ENCODE peak calls at places on chromosomes 5 and 9, in seven cellular contexts. X, Y, N, M, K, G and A are unnamed samples.

GRCh38 chr9:129145841-129146292 is 32.2 kb downstream of the IER5L start:
- DNase-seq in X (no peak), Y (no peak), N (peak; percentile 71), M (peak; percentile 77), K (no peak), G (peak; percentile 10), A (no peak)

GRCh38 chr9:136117291-136118060 is 1.2 kb downstream of the TMEM250 start:
- DNase-seq in X (no peak), Y (no peak), N (peak; percentile 68), M (no peak), K (no peak), G (no peak), A (peak; percentile 85)

GRCh38 chr5:56161927-56162326 is 71.2 kb downstream of the ANKRD55 start:
- DNase-seq in X (no peak), Y (no peak), N (no peak), M (no peak), K (no peak), G (no peak), A (no peak)

GRCh38 chr5:74919487-74919886 is 53.3 kb upstream of the FAM169A start:
- DNase-seq in X (no peak), Y (no peak), N (peak; percentile 60), M (no peak), K (no peak), G (peak; percentile 65), A (peak; percentile 56)

GRCh38 chr9:120646943-120647342 is 67.0 kb upstream of the CDK5RAP2 start:
- DNase-seq in X (no peak), Y (no peak), N (peak; percentile 21), M (no peak), K (no peak), G (no peak), A (peak; percentile 77)

GRCh38 chr5:98794001-98794400 is 20.5 kb downstream of the RGMB start:
- DNase-seq in X (no peak), Y (no peak), N (no peak), M (no peak), K (no peak), G (no peak), A (peak; percentile 70)

GRCh38 chr9:121317737-121318630 is 50.0 kb downstream of the GSN start:
- DNase-seq in X (no peak), Y (peak; percentile 86), N (no peak), M (peak; percentile 31), K (no peak), G (no peak), A (peak; percentile 67)

GRCh38 chr9:124285490-124285889 is 27.7 kb downstream of the NEK6 start:
- DNase-seq in X (no peak), Y (no peak), N (no peak), M (no peak), K (no peak), G (no peak), A (no peak)

GRCh38 chr5:73908846-73909245 is 282.9 kb downstream of the ARHGEF28 start:
- DNase-seq in X (no peak), Y (no peak), N (no peak), M (no peak), K (no peak), G (no peak), A (no peak)

GRCh38 chr5:141272906-141273305 is 27.7 kb downstream of the PCDHB15 start:
- DNase-seq in X (no peak), Y (no peak), N (no peak), M (no peak), K (no peak), G (no peak), A (no peak)

DNA sequence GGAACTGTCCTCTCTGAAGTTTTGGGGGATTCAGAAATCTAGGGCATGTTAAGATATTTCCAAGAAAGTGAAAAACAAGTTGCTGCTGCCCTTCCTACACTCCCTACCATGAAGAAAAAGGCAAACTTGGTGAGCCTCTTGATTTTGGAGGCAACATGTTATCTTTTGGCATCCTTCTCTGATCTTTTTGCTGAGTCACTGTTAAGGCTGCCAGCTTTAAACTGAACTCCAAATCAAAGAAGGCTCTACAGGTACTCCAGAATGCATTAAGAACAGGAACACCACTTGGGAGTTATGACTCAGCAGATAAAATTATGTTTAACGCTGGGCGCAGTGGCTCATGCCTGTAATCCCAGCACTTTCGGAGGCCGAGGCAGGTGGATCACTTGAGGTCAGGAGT is 24.0 kb downstream of the PCDHB15 start:
- DNase-seq in X (no peak), Y (no peak), N (no peak), M (no peak), K (no peak), G (no peak), A (no peak)
- H3K9me3 ChIP-seq in X (peaks cover 100% of the 10 kb centered on the region), Y (peaks cover 5% of the 10 kb centered on the region), N (peaks cover 52% of the 10 kb centered on the region), M (peaks cover 99% of the 10 kb centered on the region), K (peaks cover 79% of the 10 kb centered on the region), G (peaks cover 3% of the 10 kb centered on the region), A (peaks cover 7% of the 10 kb centered on the region)

GRCh38 chr5:5572983-5573797 is 150.7 kb downstream of the ICE1 start:
- DNase-seq in X (no peak), Y (no peak), N (no peak), M (no peak), K (no peak), G (no peak), A (no peak)

GRCh38 chr5:5573798-5574380 is 151.4 kb downstream of the ICE1 start:
- DNase-seq in X (no peak), Y (no peak), N (no peak), M (no peak), K (no peak), G (no peak), A (no peak)

GRCh38 chr5:5572010-5572982 is 149.8 kb downstream of the ICE1 start:
- DNase-seq in X (no peak), Y (peak; percentile 74), N (no peak), M (no peak), K (peak; percentile 51), G (no peak), A (no peak)

GRCh38 chr5:5575461-5575860 is 153.0 kb downstream of the ICE1 start:
- DNase-seq in X (no peak), Y (no peak), N (no peak), M (no peak), K (no peak), G (no peak), A (no peak)

DNA sequence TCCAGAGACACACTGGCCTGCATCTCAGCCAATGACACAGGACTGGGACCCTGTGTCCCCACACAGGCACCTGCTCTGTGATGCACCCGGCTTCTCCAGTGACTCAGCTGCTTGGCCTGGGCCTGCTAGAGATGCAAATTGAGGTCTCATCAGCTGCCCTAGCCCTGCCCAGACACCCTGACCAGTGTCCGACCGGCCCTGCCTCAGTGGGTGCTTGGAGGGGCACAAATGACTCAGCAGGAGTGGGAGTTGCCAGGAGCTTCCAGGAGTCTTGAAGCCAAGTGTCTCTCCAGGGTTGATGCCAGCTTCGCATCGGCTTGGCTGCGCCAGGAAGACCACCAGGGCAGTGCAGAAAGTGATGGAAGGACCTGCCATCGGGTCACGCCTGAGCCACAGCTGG is 148.2 kb downstream of the ICE1 start:
- DNase-seq in X (no peak), Y (no peak), N (no peak), M (no peak), K (no peak), G (no peak), A (no peak)
- H3K9me3 ChIP-seq in X (no peaks in the 10 kb centered on the region), Y (no peaks in the 10 kb centered on the region), N (no peaks in the 10 kb centered on the region), M (no peaks in the 10 kb centered on the region), K (no peaks in the 10 kb centered on the region), G (peaks cover 12% of the 10 kb centered on the region), A (no peaks in the 10 kb centered on the region)

GRCh38 chr9:1046639-1047604 is 3.2 kb upstream of the DMRT2 start:
- DNase-seq in X (no peak), Y (no peak), N (no peak), M (no peak), K (no peak), G (no peak), A (no peak)
- H3K9me3 ChIP-seq in X (no peaks in the 10 kb centered on the region), Y (no peaks in the 10 kb centered on the region), N (no peaks in the 10 kb centered on the region), M (no peaks in the 10 kb centered on the region), K (no peaks in the 10 kb centered on the region), G (no peaks in the 10 kb centered on the region), A (no peaks in the 10 kb centered on the region)

DNA sequence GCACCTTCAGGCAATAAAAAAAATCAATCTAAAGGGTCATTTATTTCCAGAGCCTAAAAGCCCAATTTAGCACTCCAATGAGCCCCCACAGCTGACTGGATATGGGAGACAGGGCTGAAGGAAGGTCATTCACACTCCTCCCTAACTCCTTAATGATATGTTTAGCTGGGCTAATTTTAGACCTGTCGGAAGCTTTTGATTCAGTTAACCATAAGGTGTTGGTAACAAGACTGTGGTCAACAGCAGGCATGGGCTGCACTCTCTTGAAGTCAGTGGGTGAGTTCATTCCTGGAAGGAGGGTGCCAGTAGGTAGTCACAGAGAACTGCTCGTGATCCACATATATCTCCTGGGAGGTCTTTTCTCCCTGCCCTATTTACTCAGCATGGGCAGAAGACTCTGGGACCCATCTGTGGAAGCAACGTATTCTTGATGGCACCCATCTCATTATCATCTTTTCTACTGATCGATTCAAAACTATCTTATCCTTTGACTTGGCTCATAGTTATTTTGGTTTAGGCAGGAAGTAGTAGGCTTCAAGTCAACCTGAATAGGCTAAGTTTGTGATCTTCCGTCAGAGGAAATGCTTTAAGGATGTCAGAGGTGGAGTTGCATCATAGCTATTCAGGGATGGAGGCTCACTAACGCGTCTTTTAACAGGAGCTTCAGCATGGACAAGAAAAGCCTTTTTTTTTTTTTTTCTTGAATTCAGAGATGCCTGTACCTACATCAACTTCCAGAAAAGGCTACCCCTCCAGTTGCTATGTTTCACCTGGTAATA is 367.7 kb upstream of the SLC30A5 start:
- DNase-seq in X (no peak), Y (no peak), N (no peak), M (no peak), K (no peak), G (no peak), A (no peak)
- H3K9me3 ChIP-seq in X (no peaks in the 10 kb centered on the region), Y (no peaks in the 10 kb centered on the region), N (no peaks in the 10 kb centered on the region), M (no peaks in the 10 kb centered on the region), K (no peaks in the 10 kb centered on the region), G (no peaks in the 10 kb centered on the region), A (no peaks in the 10 kb centered on the region)

DNA sequence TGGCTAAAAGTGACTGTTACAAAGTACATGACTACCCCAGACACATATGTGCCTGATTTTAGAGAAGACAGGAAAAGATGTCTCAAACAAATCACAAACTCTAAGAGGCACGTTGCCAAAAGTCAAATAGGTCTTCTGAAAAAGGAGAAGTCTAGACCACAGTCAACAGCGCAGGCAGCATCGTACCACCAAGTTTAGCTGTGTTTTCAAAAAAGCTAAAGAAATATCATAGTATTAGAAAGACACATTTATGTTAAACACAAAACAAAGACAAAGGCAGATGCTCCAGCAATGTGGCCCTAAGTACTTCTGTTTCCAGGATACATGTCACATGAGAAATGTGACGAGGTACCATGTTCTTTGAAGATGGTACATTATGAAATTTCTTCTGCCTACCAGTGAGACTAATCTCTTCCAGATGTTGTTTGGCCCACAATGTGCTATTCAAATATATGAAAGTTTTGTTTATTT is 43.5 kb downstream of the LPAR1 start:
- DNase-seq in X (no peak), Y (no peak), N (no peak), M (no peak), K (no peak), G (no peak), A (no peak)
- H3K9me3 ChIP-seq in X (no peaks in the 10 kb centered on the region), Y (no peaks in the 10 kb centered on the region), N (no peaks in the 10 kb centered on the region), M (no peaks in the 10 kb centered on the region), K (no peaks in the 10 kb centered on the region), G (no peaks in the 10 kb centered on the region), A (no peaks in the 10 kb centered on the region)

GRCh38 chr5:50365615-50366251 is 75.4 kb downstream of the EMB start:
- DNase-seq in X (no peak), Y (no peak), N (no peak), M (no peak), K (no peak), G (no peak), A (no peak)
- H3K9me3 ChIP-seq in X (no peaks in the 10 kb centered on the region), Y (no peaks in the 10 kb centered on the region), N (no peaks in the 10 kb centered on the region), M (peaks cover 12% of the 10 kb centered on the region), K (peaks cover 8% of the 10 kb centered on the region), G (peaks cover 2% of the 10 kb centered on the region), A (no peaks in the 10 kb centered on the region)